ENCODE peak calls at places on chromosomes 12 and 14, in ten cellular contexts. C is GM20000, B is HS-27A, L is SHP77, V is A673, I is frontal cortex, S is fibroblast of the aortic adventitia, D is mucosa of gallbladder, J is head of caudate nucleus, U is NCI-H1417. Q is an unnamed sample.

GRCh38 chr12:58156697-58157096 is 215.3 kb downstream of the ATP23 start:
- DNase-seq in C (no peak), B (no peak), L (no peak), V (no peak), I (no peak), S (no peak), D (no peak), J (no peak), U (no peak), Q (no peak)

GRCh38 chr12:5201554-5202243 is 158.0 kb downstream of the KCNA5 start:
- DNase-seq in C (no peak), B (no peak), L (no peak), V (peak), I (no peak), S (no peak), D (no peak), J (no peak), U (peak), Q (no peak)

GRCh38 chr14:101184104-101184455 is 280.6 kb upstream of the RTL1 start:
- DNase-seq in C (no peak), B (no peak), L (no peak), V (no peak), I (no peak), S (no peak), D (no peak), J (no peak), U (peak), Q (no peak)

GRCh38 chr12:70091021-70091521 is 152.2 kb upstream of the CNOT2 start:
- DNase-seq in C (no peak), B (no peak), L (no peak), V (no peak), I (no peak), S (no peak), D (no peak), J (no peak), U (no peak), Q (no peak)

GRCh38 chr12:54608156-54608555 is 19.7 kb upstream of the PPP1R1A start:
- DNase-seq in C (no peak), B (no peak), L (no peak), V (peak), I (no peak), S (no peak), D (no peak), J (no peak), U (no peak), Q (no peak)

GRCh38 chr12:121465921-121466799 is 66.2 kb downstream of the RNF34 start:
- DNase-seq in C (peak), B (no peak), L (peak), V (peak), I (no peak), S (no peak), D (no peak), J (no peak), U (peak), Q (peak)

GRCh38 chr14:32205984-32206383 is 2.9 kb upstream of the RNU6-8 start:
- DNase-seq in C (no peak), B (no peak), L (no peak), V (no peak), I (no peak), S (no peak), D (no peak), J (no peak), U (no peak), Q (no peak)

GRCh38 chr12:74906224-74906623 is 303.4 kb downstream of the KCNC2 start:
- DNase-seq in C (no peak), B (no peak), L (no peak), V (peak), I (no peak), S (no peak), D (no peak), J (no peak), U (no peak), Q (no peak)

GRCh38 chr14:99968156-99968920 is 96.9 kb upstream of the EVL start:
- DNase-seq in C (no peak), B (no peak), L (no peak), V (no peak), I (no peak), S (peak), D (no peak), J (no peak), U (no peak), Q (peak)

GRCh38 chr14:42884100-42884499 is 1277.4 kb downstream of the LRFN5 start:
- DNase-seq in C (no peak), B (no peak), L (no peak), V (peak), I (no peak), S (peak), D (no peak), J (no peak), U (peak), Q (no peak)

GRCh38 chr14:51823706-51824105 is 36.7 kb upstream of the GNG2 start:
- DNase-seq in C (no peak), B (no peak), L (no peak), V (no peak), I (no peak), S (no peak), D (no peak), J (no peak), U (no peak), Q (no peak)

Q was measured in AG10803.